ENCODE peak calls at places on chromosome 5, in ten cellular contexts. W is thoracic aorta; R is CD4-positive, CD25-positive, alpha-beta regulatory T cell; E is esophagus squamous epithelium; G is WERI-Rb-1; Y is left ventricle myocardium inferior; C is ovary; Z is aorta; I is colonic mucosa; Q is GM23248. K is an unnamed sample.

GRCh38 chr5:654071-654778 is 38.9 kb downstream of the TPPP start:
- DNase-seq in W (no peak), R (no peak), E (no peak), G (no peak), Y (no peak), C (no peak), Z (no peak), I (no peak), Q (no peak), K (no peak)

GRCh38 chr5:12125895-12126294 is 221.6 kb upstream of the CTNND2 start:
- DNase-seq in W (no peak), R (no peak), E (no peak), G (no peak), Y (no peak), C (no peak), Z (no peak), I (no peak), Q (no peak), K (no peak)

GRCh38 chr5:41636605-41637004 is 126.2 kb upstream of the PLCXD3 start:
- DNase-seq in W (no peak), R (peak; percentile 7), E (no peak), G (peak; percentile 35), Y (no peak), C (peak; percentile 20), Z (no peak), I (no peak), Q (peak; percentile 47), K (no peak)

GRCh38 chr5:72151169-72151568 is 43.9 kb downstream of the MAP1B start:
- DNase-seq in W (no peak), R (no peak), E (no peak), G (no peak), Y (no peak), C (no peak), Z (no peak), I (no peak), Q (no peak), K (no peak)

GRCh38 chr5:168048486-168048885 is 243.0 kb upstream of the WWC1 start:
- DNase-seq in W (no peak), R (no peak), E (no peak), G (no peak), Y (no peak), C (no peak), Z (no peak), I (no peak), Q (peak; percentile 35), K (no peak)

GRCh38 chr5:40236001-40236400 is 443.7 kb upstream of the PTGER4 start:
- DNase-seq in W (no peak), R (no peak), E (no peak), G (no peak), Y (no peak), C (no peak), Z (no peak), I (no peak), Q (no peak), K (no peak)

GRCh38 chr5:172486912-172487311 is 32.6 kb upstream of the SH3PXD2B start:
- DNase-seq in W (no peak), R (no peak), E (no peak), G (no peak), Y (no peak), C (no peak), Z (no peak), I (no peak), Q (no peak), K (no peak)

GRCh38 chr5:139600336-139600949 is 39.3 kb downstream of the UBE2D2 start:
- DNase-seq in W (no peak), R (no peak), E (no peak), G (no peak), Y (no peak), C (no peak), Z (no peak), I (no peak), Q (peak; percentile 73), K (no peak)

GRCh38 chr5:138639326-138639725 is 64.1 kb upstream of the HSPA9 start:
- DNase-seq in W (no peak), R (no peak), E (no peak), G (peak; percentile 72), Y (no peak), C (no peak), Z (no peak), I (no peak), Q (no peak), K (no peak)

GRCh38 chr5:55691265-55692105 is 20.6 kb downstream of the SLC38A9 start:
- DNase-seq in W (no peak), R (peak; percentile 62), E (no peak), G (no peak), Y (no peak), C (no peak), Z (no peak), I (no peak), Q (peak; percentile 69), K (no peak)

GRCh38 chr5:5587474-5587873 is 165.0 kb downstream of the ICE1 start:
- DNase-seq in W (no peak), R (no peak), E (no peak), G (no peak), Y (no peak), C (no peak), Z (no peak), I (no peak), Q (no peak), K (no peak)

GRCh38 chr5:14676320-14676719 is 11.8 kb downstream of the OTULIN start:
- DNase-seq in W (no peak), R (no peak), E (no peak), G (no peak), Y (no peak), C (no peak), Z (peak; percentile 69), I (no peak), Q (peak; percentile 52), K (no peak)

GRCh38 chr5:59724482-59725392 is 168.8 kb downstream of the PDE4D start:
- DNase-seq in W (no peak), R (peak; percentile 36), E (no peak), G (peak; percentile 62), Y (no peak), C (no peak), Z (no peak), I (peak; percentile 55), Q (peak; percentile 61), K (no peak)

GRCh38 chr5:112709416-112709815 is 28.3 kb upstream of the APC start:
- DNase-seq in W (no peak), R (no peak), E (no peak), G (no peak), Y (no peak), C (no peak), Z (no peak), I (no peak), Q (peak; percentile 6), K (no peak)

GRCh38 chr5:96302174-96302738 is 130.8 kb downstream of the PCSK1 start:
- DNase-seq in W (no peak), R (no peak), E (no peak), G (no peak), Y (no peak), C (no peak), Z (no peak), I (no peak), Q (no peak), K (no peak)

GRCh38 chr5:5828619-5829018 is 406.1 kb downstream of the ICE1 start:
- DNase-seq in W (no peak), R (no peak), E (no peak), G (no peak), Y (no peak), C (no peak), Z (no peak), I (no peak), Q (no peak), K (no peak)

GRCh38 chr5:3351581-3352442 is 243.8 kb upstream of the IRX1 start:
- DNase-seq in W (no peak), R (no peak), E (no peak), G (no peak), Y (no peak), C (no peak), Z (no peak), I (no peak), Q (no peak), K (no peak)
- H3K9me3 ChIP-seq in W (no peaks in the 10 kb centered on the region), R (peaks cover 4% of the 10 kb centered on the region), E (no peaks in the 10 kb centered on the region), G (no peaks in the 10 kb centered on the region), Y (no peaks in the 10 kb centered on the region), C (no peaks in the 10 kb centered on the region), Z (no peaks in the 10 kb centered on the region), I (no peaks in the 10 kb centered on the region), Q (no peaks in the 10 kb centered on the region), K (no peaks in the 10 kb centered on the region)

DNA sequence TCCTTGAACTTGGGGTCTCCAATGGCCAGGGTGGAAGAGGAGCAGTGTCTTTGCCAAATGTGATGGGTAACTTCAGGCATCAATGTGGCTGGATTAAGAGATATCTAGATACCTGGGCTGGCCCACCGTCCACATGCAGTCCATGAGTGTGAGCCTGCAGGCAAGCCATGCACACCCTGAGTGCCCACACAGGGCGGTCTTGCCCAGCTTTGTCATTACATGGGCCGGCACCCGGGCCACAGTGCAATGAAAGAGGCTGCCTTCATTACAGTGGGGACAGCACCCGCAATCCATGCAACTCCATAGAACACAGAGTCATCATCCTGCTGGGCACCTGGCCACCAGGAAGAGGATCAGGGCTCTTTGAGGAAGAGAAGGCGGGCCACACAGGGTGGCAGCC is 263.8 kb upstream of the IRX1 start:
- DNase-seq in W (no peak), R (no peak), E (no peak), G (no peak), Y (no peak), C (no peak), Z (no peak), I (no peak), Q (no peak), K (no peak)
- H3K9me3 ChIP-seq in W (no peaks in the 10 kb centered on the region), R (peaks cover 3% of the 10 kb centered on the region), E (no peaks in the 10 kb centered on the region), G (peaks cover 7% of the 10 kb centered on the region), Y (no peaks in the 10 kb centered on the region), C (no peaks in the 10 kb centered on the region), Z (no peaks in the 10 kb centered on the region), I (no peaks in the 10 kb centered on the region), Q (no peaks in the 10 kb centered on the region), K (no peaks in the 10 kb centered on the region)

DNA sequence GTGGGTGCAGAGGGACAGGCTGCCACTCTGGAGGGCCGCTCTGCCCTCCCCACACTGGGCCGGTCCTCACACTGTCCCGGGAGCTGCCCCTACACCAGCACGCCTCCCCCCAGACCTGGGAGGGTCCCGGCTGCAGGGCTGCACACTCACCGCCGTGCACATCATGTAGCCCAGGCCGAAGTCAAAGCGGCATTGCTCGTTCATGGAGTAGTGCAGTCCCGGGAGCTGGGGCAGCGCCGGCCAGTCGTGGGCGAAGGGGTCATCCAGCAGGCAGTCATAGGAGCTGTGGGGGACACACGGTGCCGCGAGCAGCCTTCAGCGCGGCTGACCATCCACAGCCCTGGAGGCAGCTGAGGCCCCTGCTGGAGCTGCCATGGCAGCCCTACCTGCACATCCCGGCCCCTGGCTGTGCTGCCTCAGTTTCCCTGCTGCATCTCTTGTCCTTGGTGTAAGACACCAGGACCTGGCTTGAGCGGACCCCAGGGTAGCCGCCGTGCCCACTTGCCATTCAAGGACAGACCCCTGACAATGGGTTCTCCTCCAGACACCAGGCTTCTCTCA is 93.2 kb downstream of the ZNF354C start:
- DNase-seq in W (no peak), R (no peak), E (no peak), G (no peak), Y (no peak), C (no peak), Z (no peak), I (no peak), Q (no peak), K (no peak)
- H3K9me3 ChIP-seq in W (no peaks in the 10 kb centered on the region), R (no peaks in the 10 kb centered on the region), E (no peaks in the 10 kb centered on the region), G (no peaks in the 10 kb centered on the region), Y (no peaks in the 10 kb centered on the region), C (no peaks in the 10 kb centered on the region), Z (no peaks in the 10 kb centered on the region), I (no peaks in the 10 kb centered on the region), Q (no peaks in the 10 kb centered on the region), K (no peaks in the 10 kb centered on the region)

DNA sequence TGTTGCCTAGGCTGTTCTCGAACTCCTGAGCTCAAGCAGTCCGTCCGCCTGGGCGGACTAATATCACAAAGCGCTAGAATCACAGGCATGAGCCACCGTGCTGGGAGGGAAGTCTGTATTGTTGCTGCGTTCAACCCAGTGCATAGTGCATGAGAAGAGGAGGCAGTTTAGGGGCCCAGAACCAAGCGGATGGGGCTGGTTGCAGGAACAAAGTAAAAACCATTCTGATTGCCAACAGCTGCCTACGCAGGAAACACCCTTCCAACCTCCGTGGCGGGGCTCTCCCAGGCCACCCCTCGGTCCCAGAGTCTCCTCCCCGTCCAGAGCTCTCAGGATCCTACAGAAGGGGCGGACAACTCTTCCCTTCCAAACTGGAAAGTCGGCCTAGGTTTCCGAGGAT is 87.1 kb downstream of the ANXA2R start:
- DNase-seq in W (no peak), R (no peak), E (no peak), G (no peak), Y (no peak), C (no peak), Z (no peak), I (no peak), Q (peak; percentile 32), K (no peak)
- H3K9me3 ChIP-seq in W (peaks cover 18% of the 10 kb centered on the region), R (peaks cover 19% of the 10 kb centered on the region), E (no peaks in the 10 kb centered on the region), G (peaks cover 43% of the 10 kb centered on the region), Y (peaks cover 29% of the 10 kb centered on the region), C (no peaks in the 10 kb centered on the region), Z (peaks cover 14% of the 10 kb centered on the region), I (no peaks in the 10 kb centered on the region), Q (no peaks in the 10 kb centered on the region), K (no peaks in the 10 kb centered on the region)